ENCODE peak calls at places on chromosomes 3 and 15, in five cellular contexts. One of them, this sample, is unnamed.

GRCh38 chr3:54171951-54172350 is 49.6 kb downstream of the CACNA2D3 start:
- DNase-seq in B cell: no peak
- DNase-seq in nephron progenitor cell: no peak
- DNase-seq in CD4-positive, alpha-beta T cell: no peak
- DNase-seq in left lung: no peak
- DNase-seq in this sample: no peak

GRCh38 chr15:45943255-45943654 is 308.4 kb downstream of the SQOR start:
- DNase-seq in CD4-positive, alpha-beta T cell: no peak
- DNase-seq in nephron progenitor cell: no peak
- DNase-seq in B cell: no peak
- DNase-seq in left lung: no peak
- DNase-seq in this sample: no peak

GRCh38 chr3:127614928-127615592 is 13.9 kb upstream of the PODXL2 start:
- DNase-seq in B cell: no peak
- DNase-seq in nephron progenitor cell: no peak
- DNase-seq in CD4-positive, alpha-beta T cell: no peak
- DNase-seq in left lung: no peak
- DNase-seq in this sample: no peak

GRCh38 chr15:45802140-45802539 is 167.3 kb downstream of the SQOR start:
- DNase-seq in B cell: no peak
- DNase-seq in CD4-positive, alpha-beta T cell: no peak
- DNase-seq in left lung: no peak
- DNase-seq in nephron progenitor cell: no peak
- DNase-seq in this sample: no peak

GRCh38 chr3:47283596-47284364 is 1.0 kb downstream of the KLHL18 start:
- DNase-seq in nephron progenitor cell: peak; percentile 18
- DNase-seq in left lung: no peak
- DNase-seq in B cell: no peak
- DNase-seq in CD4-positive, alpha-beta T cell: no peak
- DNase-seq in this sample: no peak

GRCh38 chr3:33401781-33402180 is 38.4 kb downstream of the UBP1 start:
- DNase-seq in CD4-positive, alpha-beta T cell: no peak
- DNase-seq in nephron progenitor cell: no peak
- DNase-seq in left lung: no peak
- DNase-seq in B cell: no peak
- DNase-seq in this sample: no peak

GRCh38 chr3:27138562-27138961 is 230.6 kb downstream of the NEK10 start:
- DNase-seq in nephron progenitor cell: no peak
- DNase-seq in B cell: no peak
- DNase-seq in CD4-positive, alpha-beta T cell: no peak
- DNase-seq in left lung: no peak
- DNase-seq in this sample: no peak

GRCh38 chr3:5181479-5182141 is 5.9 kb upstream of the EDEM1 start:
- DNase-seq in nephron progenitor cell: no peak
- DNase-seq in B cell: peak; percentile 77
- DNase-seq in CD4-positive, alpha-beta T cell: no peak
- DNase-seq in left lung: no peak
- DNase-seq in this sample: no peak

GRCh38 chr15:82543155-82543554 is 2.9 kb upstream of the RPS17 start:
- DNase-seq in B cell: no peak
- DNase-seq in left lung: no peak
- DNase-seq in CD4-positive, alpha-beta T cell: no peak
- DNase-seq in nephron progenitor cell: no peak
- DNase-seq in this sample: no peak

DNA sequence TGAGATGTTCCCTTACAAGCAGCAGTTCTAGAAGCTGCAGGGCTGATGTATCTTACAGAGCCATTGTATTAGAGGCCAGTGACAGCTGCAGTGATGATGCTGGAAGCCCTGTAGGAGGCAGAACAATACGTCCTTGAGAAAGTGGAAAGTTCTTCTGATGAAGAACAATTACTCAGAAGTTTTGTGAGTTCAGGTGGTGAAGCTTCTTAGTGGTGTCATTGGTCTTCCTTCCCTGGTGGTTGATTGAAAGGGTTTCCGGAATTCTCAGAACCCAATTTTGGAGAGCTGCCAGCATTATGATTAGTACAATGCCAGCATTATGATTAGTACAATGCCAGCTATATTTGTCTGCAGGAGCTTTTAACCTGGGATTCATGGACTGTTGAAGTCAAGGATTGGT is 356.4 kb downstream of the MFSD1 start:
- DNase-seq in B cell: no peak
- DNase-seq in nephron progenitor cell: no peak
- DNase-seq in left lung: no peak
- DNase-seq in CD4-positive, alpha-beta T cell: no peak
- DNase-seq in this sample: no peak
- TF ChIP-seq CTCF in B cell: no peak
- TF ChIP-seq CTCF in nephron progenitor cell: no peak
- TF ChIP-seq CTCF in left lung: no peak
- TF ChIP-seq CTCF in CD4-positive, alpha-beta T cell: no peak
- TF ChIP-seq CTCF in this sample: no peak

DNA sequence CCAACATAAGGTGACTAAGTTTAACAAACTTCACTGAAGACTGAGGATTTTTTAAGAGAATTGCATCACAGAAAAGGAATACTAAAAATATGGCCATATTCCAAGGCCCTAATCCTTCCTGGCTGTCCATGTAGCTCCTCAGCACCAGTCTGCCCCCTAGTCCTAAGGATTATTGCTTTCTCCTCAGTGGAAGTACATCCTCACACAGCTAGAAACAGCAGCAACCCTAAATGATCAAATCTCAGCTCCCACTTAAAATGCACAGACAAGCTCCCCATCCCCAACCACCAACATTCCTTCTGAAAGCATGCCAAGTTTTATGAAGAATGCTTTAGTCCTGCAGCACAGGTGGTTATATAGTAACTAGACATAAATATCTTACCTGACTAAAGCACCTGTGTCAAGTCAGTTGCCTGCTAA is 14.7 kb downstream of the ST3GAL6 start:
- DNase-seq in left lung: no peak
- DNase-seq in nephron progenitor cell: no peak
- DNase-seq in B cell: no peak
- DNase-seq in CD4-positive, alpha-beta T cell: no peak
- DNase-seq in this sample: no peak
- TF ChIP-seq CTCF in left lung: no peak
- TF ChIP-seq CTCF in nephron progenitor cell: no peak
- TF ChIP-seq CTCF in B cell: no peak
- TF ChIP-seq CTCF in CD4-positive, alpha-beta T cell: no peak
- TF ChIP-seq CTCF in this sample: no peak

DNA sequence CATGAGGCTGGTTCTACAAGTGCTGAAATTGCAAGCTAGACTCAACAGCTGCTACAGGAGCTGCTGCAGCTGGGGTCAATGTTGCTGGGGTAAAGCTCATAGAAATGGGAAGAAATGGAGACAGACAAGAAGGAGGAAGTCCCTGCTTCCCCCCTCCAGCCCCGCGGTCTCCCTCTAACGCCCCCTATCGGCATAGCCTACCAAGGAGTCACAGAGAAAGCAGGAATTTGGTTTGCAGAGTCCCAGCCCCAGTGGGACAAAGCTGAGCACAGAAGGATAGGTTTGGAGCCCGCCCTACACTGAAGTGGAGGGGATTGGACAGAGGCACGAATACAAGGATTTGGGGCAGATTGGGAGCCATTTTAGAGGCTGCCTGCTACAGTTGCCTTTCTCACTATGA is 176.9 kb upstream of the ANKRD28 start:
- DNase-seq in nephron progenitor cell: no peak
- DNase-seq in CD4-positive, alpha-beta T cell: no peak
- DNase-seq in B cell: no peak
- DNase-seq in left lung: no peak
- DNase-seq in this sample: no peak
- TF ChIP-seq CTCF in nephron progenitor cell: peak; percentile 14
- TF ChIP-seq CTCF in CD4-positive, alpha-beta T cell: no peak
- TF ChIP-seq CTCF in B cell: no peak
- TF ChIP-seq CTCF in left lung: no peak
- TF ChIP-seq CTCF in this sample: no peak

DNA sequence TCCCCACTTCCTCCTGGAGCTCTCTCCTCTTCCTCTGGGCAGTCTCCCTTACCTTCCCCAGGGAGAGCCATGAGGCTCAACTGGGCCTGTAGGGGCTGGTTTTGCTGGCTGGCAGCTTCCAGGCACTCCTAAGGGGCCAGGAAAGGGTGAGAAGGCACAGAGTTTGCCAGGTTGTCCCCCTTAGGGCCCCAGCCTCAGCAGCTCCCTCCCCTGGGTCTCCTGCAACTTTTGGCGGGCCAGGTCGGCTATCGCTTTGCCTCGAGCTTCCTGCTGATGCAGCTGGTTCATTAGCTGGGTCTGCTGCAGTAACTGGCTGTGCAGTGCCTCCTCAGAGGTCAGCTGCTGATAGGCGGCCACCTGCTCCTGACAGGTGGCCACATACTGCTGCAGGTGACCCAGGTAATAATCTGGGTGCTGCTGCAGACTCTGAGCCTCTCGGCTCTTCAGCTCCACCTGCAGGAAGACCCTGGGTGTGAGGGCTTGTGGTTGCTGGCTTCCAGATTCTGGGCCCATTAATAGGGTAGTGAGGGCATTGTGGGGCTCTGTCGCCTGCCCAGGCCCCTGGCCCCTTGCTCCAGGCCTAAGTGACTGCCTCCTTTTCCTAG is 29.7 kb upstream of the OR4F6 start:
- DNase-seq in left lung: no peak
- DNase-seq in CD4-positive, alpha-beta T cell: no peak
- DNase-seq in nephron progenitor cell: no peak
- DNase-seq in B cell: no peak
- DNase-seq in this sample: no peak
- TF ChIP-seq CTCF in left lung: no peak
- TF ChIP-seq CTCF in CD4-positive, alpha-beta T cell: no peak
- TF ChIP-seq CTCF in nephron progenitor cell: peak; percentile 11
- TF ChIP-seq CTCF in B cell: no peak
- TF ChIP-seq CTCF in this sample: no peak

DNA sequence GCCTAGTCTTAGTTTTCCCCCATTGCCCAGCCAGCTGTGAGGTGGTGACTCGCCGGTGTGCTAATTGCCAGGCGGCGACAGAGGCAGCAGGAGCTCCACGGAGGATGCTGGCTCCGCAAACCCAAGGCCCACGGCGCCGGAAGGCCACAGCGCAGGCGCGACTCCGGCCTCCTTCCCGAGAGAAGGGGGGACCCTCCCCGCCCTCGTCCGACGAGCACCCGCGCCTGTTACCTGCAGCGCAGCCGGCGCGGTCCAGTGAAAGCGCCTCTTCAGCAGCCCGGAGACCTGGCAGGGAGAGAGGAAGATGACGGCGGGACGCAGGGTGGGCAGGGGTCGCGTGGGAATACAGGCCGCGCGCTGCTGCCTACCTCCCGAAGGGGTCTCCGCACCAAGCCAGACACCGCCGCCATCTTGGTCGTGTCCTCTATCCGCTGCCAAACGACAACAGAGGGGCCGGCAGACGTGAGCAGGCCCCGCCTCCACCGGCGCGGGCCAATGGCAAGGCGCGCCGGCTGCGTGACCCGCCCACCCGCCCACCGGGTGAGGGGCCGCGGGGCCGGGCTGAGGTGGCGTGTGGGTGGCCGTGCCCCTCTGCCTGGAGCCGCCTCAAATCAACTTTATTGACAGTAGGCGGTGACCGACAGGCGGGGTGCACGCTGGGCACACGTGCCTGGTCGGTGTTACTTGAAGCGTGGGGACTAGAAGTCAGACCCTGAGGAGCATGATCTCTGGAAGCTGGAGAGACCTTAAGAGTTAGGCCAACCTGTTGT is at the start of gene PDHB:
- DNase-seq in CD4-positive, alpha-beta T cell: peak; percentile 77
- DNase-seq in B cell: peak; percentile 89
- DNase-seq in nephron progenitor cell: peak; percentile 89
- DNase-seq in left lung: peak; percentile 93
- DNase-seq in this sample: peak; percentile 91
- TF ChIP-seq CTCF in CD4-positive, alpha-beta T cell: no peak
- TF ChIP-seq CTCF in B cell: no peak
- TF ChIP-seq CTCF in nephron progenitor cell: no peak
- TF ChIP-seq CTCF in left lung: no peak
- TF ChIP-seq CTCF in this sample: no peak

DNA sequence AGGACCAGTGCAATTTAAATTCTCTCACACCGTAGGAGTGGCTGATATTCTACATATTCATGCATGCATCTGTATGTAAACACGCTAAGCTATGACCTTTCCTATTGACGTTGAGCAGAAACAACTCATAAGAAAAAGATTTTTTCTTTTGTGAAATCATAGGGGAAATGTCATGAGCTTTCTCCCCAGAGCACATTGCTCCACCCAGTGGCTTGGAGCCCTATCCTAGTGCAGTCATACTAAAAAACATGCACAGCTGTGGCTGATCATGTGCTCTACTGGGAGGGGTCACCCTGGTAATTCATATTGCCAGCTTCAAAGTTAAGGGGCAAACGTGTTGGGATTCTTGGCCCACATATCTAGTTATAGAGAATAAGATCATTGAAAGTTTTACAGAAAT is 1.8 kb upstream of the MESD start:
- DNase-seq in CD4-positive, alpha-beta T cell: no peak
- DNase-seq in nephron progenitor cell: no peak
- DNase-seq in B cell: no peak
- DNase-seq in left lung: peak; percentile 59
- DNase-seq in this sample: no peak
- TF ChIP-seq CTCF in CD4-positive, alpha-beta T cell: no peak
- TF ChIP-seq CTCF in nephron progenitor cell: no peak
- TF ChIP-seq CTCF in B cell: no peak
- TF ChIP-seq CTCF in left lung: no peak
- TF ChIP-seq CTCF in this sample: no peak

GRCh38 chr3:119470851-119471250 is 2.1 kb downstream of the POGLUT1 start:
- DNase-seq in nephron progenitor cell: no peak
- DNase-seq in B cell: no peak
- DNase-seq in left lung: no peak
- DNase-seq in CD4-positive, alpha-beta T cell: no peak
- DNase-seq in this sample: no peak
- TF ChIP-seq CTCF in nephron progenitor cell: no peak
- TF ChIP-seq CTCF in B cell: no peak
- TF ChIP-seq CTCF in left lung: no peak
- TF ChIP-seq CTCF in CD4-positive, alpha-beta T cell: no peak
- TF ChIP-seq CTCF in this sample: no peak